ENCODE peak calls at places on chromosomes 13 and 19, in ten cellular contexts. J, C, H, S, K, B, O, R, D and A are unnamed samples.
A peak's percentile ranks its signal among the peaks of the same experiment; 100 is the strongest.

GRCh38 chr19:4430760-4431159 is 26.8 kb downstream of the UBXN6 start:
- DNase-seq in J (no peak), C (no peak), H (no peak), S (no peak), K (no peak), B (no peak), O (no peak), R (no peak), D (peak; percentile 98), A (peak; percentile 34)

GRCh38 chr13:113880651-113881611 is 17.1 kb upstream of the GAS6 start:
- DNase-seq in J (peak; percentile 11), C (peak; percentile 24), H (peak; percentile 35), S (no peak), K (no peak), B (no peak), O (no peak), R (no peak), D (peak; percentile 13), A (no peak)

GRCh38 chr13:19596960-19597361 is 35.6 kb upstream of the TPTE2 start:
- DNase-seq in J (no peak), C (no peak), H (peak; percentile 50), S (no peak), K (no peak), B (no peak), O (no peak), R (no peak), D (peak; percentile 63), A (no peak)

GRCh38 chr19:41299755-41300089 is 10.2 kb upstream of the CCDC97 start:
- DNase-seq in J (peak; percentile 49), C (no peak), H (peak; percentile 82), S (no peak), K (peak; percentile 48), B (no peak), O (peak; percentile 52), R (no peak), D (no peak), A (no peak)

GRCh38 chr19:5006201-5006600 is 37.3 kb downstream of the KDM4B start:
- DNase-seq in J (no peak), C (no peak), H (peak; percentile 15), S (no peak), K (no peak), B (peak; percentile 74), O (no peak), R (no peak), D (peak; percentile 9), A (no peak)

GRCh38 chr13:62702502-62702901 is 1286.9 kb upstream of the PCDH20 start:
- DNase-seq in J (no peak), C (no peak), H (no peak), S (no peak), K (no peak), B (no peak), O (no peak), R (no peak), D (no peak), A (no peak)

GRCh38 chr19:13790354-13790753 is 4.9 kb upstream of the ZSWIM4 start:
- DNase-seq in J (no peak), C (no peak), H (peak; percentile 42), S (no peak), K (no peak), B (no peak), O (no peak), R (no peak), D (peak; percentile 99), A (no peak)

GRCh38 chr13:36057041-36057440 is 74.1 kb downstream of the DCLK1 start:
- DNase-seq in J (peak; percentile 12), C (no peak), H (peak; percentile 23), S (peak; percentile 22), K (no peak), B (no peak), O (no peak), R (no peak), D (no peak), A (no peak)

GRCh38 chr13:98048263-98048662 is 94.6 kb upstream of the FARP1 start:
- DNase-seq in J (no peak), C (peak; percentile 72), H (no peak), S (no peak), K (no peak), B (no peak), O (no peak), R (no peak), D (no peak), A (no peak)

GRCh38 chr19:54063350-54064078 is at the start of gene VSTM1:
- DNase-seq in J (no peak), C (no peak), H (no peak), S (no peak), K (no peak), B (no peak), O (no peak), R (no peak), D (no peak), A (no peak)

GRCh38 chr19:17328517-17329060 is 6.1 kb downstream of the ANO8 start:
- DNase-seq in J (no peak), C (peak; percentile 78), H (no peak), S (peak; percentile 49), K (no peak), B (no peak), O (peak; percentile 56), R (no peak), D (no peak), A (peak; percentile 76)

GRCh38 chr13:44649118-44649455 is 73.0 kb upstream of the TSC22D1 start:
- DNase-seq in J (no peak), C (peak; percentile 86), H (no peak), S (peak; percentile 66), K (no peak), B (no peak), O (no peak), R (no peak), D (no peak), A (no peak)

GRCh38 chr13:26743971-26744370 is 16.6 kb downstream of the GPR12 start:
- DNase-seq in J (no peak), C (no peak), H (no peak), S (peak; percentile 19), K (no peak), B (no peak), O (no peak), R (no peak), D (no peak), A (no peak)

GRCh38 chr13:65336916-65337315 is 1893.2 kb downstream of the PCDH9 start:
- DNase-seq in J (no peak), C (no peak), H (no peak), S (peak; percentile 15), K (no peak), B (no peak), O (no peak), R (no peak), D (no peak), A (no peak)

GRCh38 chr13:40084934-40085333 is 429.5 kb downstream of the COG6 start:
- DNase-seq in J (no peak), C (no peak), H (no peak), S (no peak), K (no peak), B (no peak), O (no peak), R (no peak), D (no peak), A (no peak)

GRCh38 chr19:2242811-2243210 is 6.2 kb downstream of the SF3A2 start:
- DNase-seq in J (no peak), C (no peak), H (no peak), S (no peak), K (no peak), B (no peak), O (no peak), R (no peak), D (no peak), A (no peak)

GRCh38 chr13:48400090-48400694 is 12.7 kb downstream of the LPAR6 start:
- DNase-seq in J (no peak), C (no peak), H (peak; percentile 52), S (no peak), K (no peak), B (no peak), O (no peak), R (no peak), D (no peak), A (no peak)

GRCh38 chr13:89115307-89115706 is 1444.1 kb downstream of the SLITRK5 start:
- DNase-seq in J (no peak), C (peak; percentile 50), H (no peak), S (peak; percentile 32), K (no peak), B (no peak), O (no peak), R (no peak), D (no peak), A (no peak)

GRCh38 chr19:35013820-35014754 is 14.0 kb downstream of the GRAMD1A start:
- DNase-seq in J (no peak), C (no peak), H (no peak), S (no peak), K (peak; percentile 76), B (no peak), O (peak; percentile 51), R (no peak), D (peak; percentile 94), A (no peak)

GRCh38 chr19:17757125-17757524 is 5.8 kb downstream of the FCHO1 start:
- DNase-seq in J (peak; percentile 69), C (no peak), H (peak; percentile 53), S (no peak), K (no peak), B (peak; percentile 73), O (no peak), R (no peak), D (no peak), A (no peak)

GRCh38 chr13:94234766-94235165 is 244.7 kb downstream of the DCT start:
- DNase-seq in J (no peak), C (no peak), H (peak; percentile 9), S (no peak), K (no peak), B (no peak), O (no peak), R (no peak), D (no peak), A (no peak)

GRCh38 chr13:27425918-27426630 is 1.7 kb downstream of the GTF3A start:
- DNase-seq in J (peak; percentile 77), C (peak; percentile 83), H (peak; percentile 81), S (peak; percentile 62), K (peak; percentile 68), B (peak; percentile 72), O (peak; percentile 71), R (peak; percentile 84), D (peak; percentile 96), A (peak; percentile 58)

GRCh38 chr13:73522937-73523336 is 464.1 kb downstream of the KLF5 start:
- DNase-seq in J (no peak), C (peak; percentile 57), H (no peak), S (no peak), K (no peak), B (no peak), O (no peak), R (no peak), D (no peak), A (no peak)

GRCh38 chr13:45156565-45157361 is 36.5 kb downstream of the GTF2F2 start:
- DNase-seq in J (no peak), C (no peak), H (no peak), S (no peak), K (no peak), B (no peak), O (no peak), R (no peak), D (no peak), A (no peak)

GRCh38 chr19:48424694-48425219 is 21.0 kb upstream of the GRWD1 start:
- DNase-seq in J (peak; percentile 61), C (peak; percentile 80), H (peak; percentile 68), S (peak; percentile 38), K (no peak), B (no peak), O (no peak), R (no peak), D (peak; percentile 78), A (peak; percentile 65)

GRCh38 chr13:86882107-86882506 is 789.1 kb upstream of the SLITRK5 start:
- DNase-seq in J (no peak), C (peak; percentile 86), H (no peak), S (peak; percentile 14), K (no peak), B (no peak), O (no peak), R (no peak), D (no peak), A (no peak)

GRCh38 chr13:51803422-51804294 is at the start of gene DHRS12:
- DNase-seq in J (peak; percentile 97), C (peak; percentile 92), H (peak; percentile 80), S (peak; percentile 96), K (peak; percentile 84), B (peak; percentile 94), O (peak; percentile 86), R (peak; percentile 54), D (peak; percentile 80), A (peak; percentile 93)

GRCh38 chr13:75825161-75825560 is 189.0 kb downstream of the LMO7 start:
- DNase-seq in J (no peak), C (no peak), H (no peak), S (peak; percentile 15), K (no peak), B (no peak), O (no peak), R (no peak), D (no peak), A (no peak)